ENCODE peak calls at places on chromosome 6, in six cellular contexts. S is ecto neural progenitor cell; N is CD8-positive, alpha-beta T cell; T is stimulated activated naive CD8-positive, alpha-beta T cell treated with anti-CD3 and anti-CD28 coated beads, Interleukin-15, amount 100 ng/mL, for 72 hours; H is RPMI8226; L is effector memory CD8-positive, alpha-beta T cell. M is an unnamed sample.

GRCh38 chr6:142055219-142055618 is 77.5 kb upstream of the GJE1 start:
- DNase-seq in S (no peak), N (no peak), T (no peak), H (no peak), L (no peak), M (no peak)

GRCh38 chr6:9397981-9398559 is 962.7 kb upstream of the SLC35B3 start:
- DNase-seq in S (no peak), N (no peak), T (no peak), H (peak), L (no peak), M (no peak)

GRCh38 chr6:31736026-31736767 is at the start of gene CLIC1:
- DNase-seq in S (peak), N (no peak), T (peak), H (peak), L (peak), M (peak)

GRCh38 chr6:17574871-17575560 is 25.1 kb upstream of the FAM8A1 start:
- DNase-seq in S (no peak), N (no peak), T (no peak), H (no peak), L (no peak), M (no peak)

GRCh38 chr6:102039450-102039849 is 645.9 kb downstream of the GRIK2 start:
- DNase-seq in S (no peak), N (no peak), T (no peak), H (no peak), L (no peak), M (no peak)

GRCh38 chr6:135748189-135748588 is 103.3 kb upstream of the PDE7B start:
- DNase-seq in S (no peak), N (no peak), T (no peak), H (no peak), L (no peak), M (no peak)

GRCh38 chr6:50836231-50836630 is 17.6 kb downstream of the TFAP2B start:
- DNase-seq in S (peak), N (no peak), T (no peak), H (peak), L (no peak), M (no peak)

GRCh38 chr6:161050134-161050765 is 58.7 kb downstream of the MAP3K4 start:
- DNase-seq in S (no peak), N (no peak), T (no peak), H (no peak), L (no peak), M (no peak)

GRCh38 chr6:30447237-30447636 is 42.1 kb upstream of the HLA-E start:
- DNase-seq in S (peak), N (no peak), T (no peak), H (no peak), L (no peak), M (no peak)

GRCh38 chr6:17656644-17657043 is 50.1 kb downstream of the NUP153 start:
- DNase-seq in S (no peak), N (no peak), T (no peak), H (no peak), L (no peak), M (no peak)

GRCh38 chr6:83867527-83868161 is 8.2 kb downstream of the CYB5R4 start:
- DNase-seq in S (no peak), N (no peak), T (peak), H (no peak), L (no peak), M (no peak)

GRCh38 chr6:83215131-83216047 is 22.2 kb downstream of the RWDD2A start:
- DNase-seq in S (peak), N (peak), T (peak), H (peak), L (peak), M (no peak)

GRCh38 chr6:6891074-6891754 is 216.5 kb upstream of the RREB1 start:
- DNase-seq in S (no peak), N (no peak), T (no peak), H (no peak), L (no peak), M (no peak)

GRCh38 chr6:23659125-23659524 is 466.9 kb upstream of the NRSN1 start:
- DNase-seq in S (no peak), N (no peak), T (no peak), H (no peak), L (no peak), M (no peak)

GRCh38 chr6:25389501-25389900 is 110.3 kb downstream of the CARMIL1 start:
- DNase-seq in S (no peak), N (no peak), T (no peak), H (peak), L (no peak), M (no peak)

GRCh38 chr6:33929575-33930288 is 125.9 kb upstream of the MLN start:
- DNase-seq in S (no peak), N (no peak), T (no peak), H (no peak), L (no peak), M (no peak)

GRCh38 chr6:5529733-5530132 is 268.4 kb downstream of the FARS2 start:
- DNase-seq in S (no peak), N (no peak), T (no peak), H (no peak), L (no peak), M (no peak)

GRCh38 chr6:150006961-150007464 is 18.3 kb downstream of the RAET1L start:
- DNase-seq in S (no peak), N (no peak), T (peak), H (peak), L (no peak), M (no peak)

GRCh38 chr6:31037692-31038091 is 27.4 kb downstream of the MUC22 start:
- DNase-seq in S (no peak), N (no peak), T (no peak), H (no peak), L (no peak), M (no peak)

GRCh38 chr6:108166664-108167448 is 1.0 kb downstream of the NR2E1 start:
- DNase-seq in S (peak), N (no peak), T (no peak), H (no peak), L (no peak), M (no peak)

GRCh38 chr6:106519460-106520394 is 109.6 kb downstream of the RTN4IP1 start:
- DNase-seq in S (no peak), N (peak), T (peak), H (peak), L (peak), M (peak)

GRCh38 chr6:119938752-119939151 is 589.2 kb upstream of the MAN1A1 start:
- DNase-seq in S (no peak), N (no peak), T (no peak), H (no peak), L (no peak), M (no peak)